ENCODE peak calls at places on chromosomes 1 and 21, in seven cellular contexts. One of them, this sample, is unnamed. For H3K4me1 and H3K27me3, the result is how much of the 10 kb centered on the place peaks cover.

GRCh38 chr1:62333431-62333830 is 14.2 kb upstream of the KANK4 start:
- DNase-seq in CD4-positive, CD25-positive, alpha-beta regulatory T cell: no peak
- DNase-seq in fibroblast of lung: peak
- DNase-seq in CD8-positive, alpha-beta memory T cell: no peak
- DNase-seq in breast epithelium: no peak
- DNase-seq in ovary: no peak
- DNase-seq in tibial nerve: no peak
- DNase-seq in this sample: no peak

GRCh38 chr1:37514350-37515184 is at the start of gene MEAF6:
- DNase-seq in CD4-positive, CD25-positive, alpha-beta regulatory T cell: peak
- DNase-seq in fibroblast of lung: peak
- DNase-seq in CD8-positive, alpha-beta memory T cell: peak
- DNase-seq in breast epithelium: peak
- DNase-seq in ovary: peak
- DNase-seq in tibial nerve: peak
- DNase-seq in this sample: peak

GRCh38 chr1:156319664-156320063 is 18.4 kb downstream of the CCT3 start:
- DNase-seq in CD4-positive, CD25-positive, alpha-beta regulatory T cell: peak
- DNase-seq in fibroblast of lung: peak
- DNase-seq in CD8-positive, alpha-beta memory T cell: no peak
- DNase-seq in breast epithelium: no peak
- DNase-seq in ovary: no peak
- DNase-seq in tibial nerve: no peak
- DNase-seq in this sample: no peak

GRCh38 chr1:39407496-39407888 is 83.9 kb upstream of the BMP8A start:
- DNase-seq in CD4-positive, CD25-positive, alpha-beta regulatory T cell: no peak
- DNase-seq in fibroblast of lung: peak
- DNase-seq in CD8-positive, alpha-beta memory T cell: no peak
- DNase-seq in breast epithelium: no peak
- DNase-seq in ovary: no peak
- DNase-seq in tibial nerve: no peak
- DNase-seq in this sample: no peak

GRCh38 chr1:50705699-50706098 is 254.4 kb downstream of the FAF1 start:
- DNase-seq in CD4-positive, CD25-positive, alpha-beta regulatory T cell: no peak
- DNase-seq in fibroblast of lung: no peak
- DNase-seq in CD8-positive, alpha-beta memory T cell: no peak
- DNase-seq in breast epithelium: no peak
- DNase-seq in ovary: no peak
- DNase-seq in tibial nerve: no peak
- DNase-seq in this sample: no peak

GRCh38 chr1:26387447-26387846 is 14.9 kb upstream of the ZNF683 start:
- DNase-seq in CD4-positive, CD25-positive, alpha-beta regulatory T cell: no peak
- DNase-seq in fibroblast of lung: peak
- DNase-seq in CD8-positive, alpha-beta memory T cell: no peak
- DNase-seq in breast epithelium: no peak
- DNase-seq in ovary: no peak
- DNase-seq in tibial nerve: no peak
- DNase-seq in this sample: no peak

GRCh38 chr1:160330119-160330518 is 12.9 kb downstream of the COPA start:
- DNase-seq in CD4-positive, CD25-positive, alpha-beta regulatory T cell: no peak
- DNase-seq in fibroblast of lung: no peak
- DNase-seq in CD8-positive, alpha-beta memory T cell: no peak
- DNase-seq in breast epithelium: no peak
- DNase-seq in ovary: no peak
- DNase-seq in tibial nerve: no peak
- DNase-seq in this sample: no peak

GRCh38 chr1:175525222-175525621 is 218.2 kb downstream of the TNR start:
- DNase-seq in CD4-positive, CD25-positive, alpha-beta regulatory T cell: no peak
- DNase-seq in fibroblast of lung: no peak
- DNase-seq in CD8-positive, alpha-beta memory T cell: no peak
- DNase-seq in breast epithelium: no peak
- DNase-seq in ovary: no peak
- DNase-seq in tibial nerve: no peak
- DNase-seq in this sample: no peak

GRCh38 chr1:178341218-178341956 is 155.4 kb downstream of the CLEC20A start:
- DNase-seq in CD4-positive, CD25-positive, alpha-beta regulatory T cell: no peak
- DNase-seq in fibroblast of lung: peak
- DNase-seq in CD8-positive, alpha-beta memory T cell: no peak
- DNase-seq in breast epithelium: peak
- DNase-seq in ovary: peak
- DNase-seq in tibial nerve: no peak
- DNase-seq in this sample: no peak

GRCh38 chr21:31872452-31873274 is at the start of gene HUNK:
- DNase-seq in CD4-positive, CD25-positive, alpha-beta regulatory T cell: no peak
- DNase-seq in fibroblast of lung: peak
- DNase-seq in CD8-positive, alpha-beta memory T cell: no peak
- DNase-seq in breast epithelium: peak
- DNase-seq in ovary: peak
- DNase-seq in tibial nerve: no peak
- DNase-seq in this sample: no peak

GRCh38 chr1:4671828-4672227 is 17.4 kb downstream of the AJAP1 start:
- DNase-seq in CD4-positive, CD25-positive, alpha-beta regulatory T cell: no peak
- DNase-seq in fibroblast of lung: no peak
- DNase-seq in CD8-positive, alpha-beta memory T cell: no peak
- DNase-seq in breast epithelium: no peak
- DNase-seq in ovary: no peak
- DNase-seq in tibial nerve: no peak
- DNase-seq in this sample: no peak

GRCh38 chr1:85326381-85326780 is 49.9 kb upstream of the BCL10 start:
- DNase-seq in CD4-positive, CD25-positive, alpha-beta regulatory T cell: no peak
- DNase-seq in fibroblast of lung: no peak
- DNase-seq in CD8-positive, alpha-beta memory T cell: no peak
- DNase-seq in breast epithelium: no peak
- DNase-seq in ovary: no peak
- DNase-seq in tibial nerve: no peak
- DNase-seq in this sample: no peak

GRCh38 chr1:48263042-48263441 is 40.5 kb downstream of the SLC5A9 start:
- DNase-seq in CD4-positive, CD25-positive, alpha-beta regulatory T cell: no peak
- DNase-seq in fibroblast of lung: no peak
- DNase-seq in CD8-positive, alpha-beta memory T cell: no peak
- DNase-seq in breast epithelium: no peak
- DNase-seq in ovary: no peak
- DNase-seq in tibial nerve: no peak
- DNase-seq in this sample: no peak

GRCh38 chr1:167663002-167663772 is 33.2 kb downstream of the RCSD1 start:
- DNase-seq in CD4-positive, CD25-positive, alpha-beta regulatory T cell: no peak
- DNase-seq in fibroblast of lung: peak
- DNase-seq in CD8-positive, alpha-beta memory T cell: no peak
- DNase-seq in breast epithelium: peak
- DNase-seq in ovary: no peak
- DNase-seq in tibial nerve: no peak
- DNase-seq in this sample: no peak

GRCh38 chr1:93000751-93001175 is 39.5 kb upstream of the DIPK1A start:
- DNase-seq in CD4-positive, CD25-positive, alpha-beta regulatory T cell: no peak
- DNase-seq in fibroblast of lung: peak
- DNase-seq in CD8-positive, alpha-beta memory T cell: no peak
- DNase-seq in breast epithelium: no peak
- DNase-seq in ovary: no peak
- DNase-seq in tibial nerve: no peak
- DNase-seq in this sample: no peak

GRCh38 chr1:33143181-33143580 is 38.7 kb downstream of the TRIM62 start:
- DNase-seq in CD4-positive, CD25-positive, alpha-beta regulatory T cell: no peak
- DNase-seq in fibroblast of lung: peak
- DNase-seq in CD8-positive, alpha-beta memory T cell: no peak
- DNase-seq in breast epithelium: no peak
- DNase-seq in ovary: no peak
- DNase-seq in tibial nerve: no peak
- DNase-seq in this sample: no peak

DNA sequence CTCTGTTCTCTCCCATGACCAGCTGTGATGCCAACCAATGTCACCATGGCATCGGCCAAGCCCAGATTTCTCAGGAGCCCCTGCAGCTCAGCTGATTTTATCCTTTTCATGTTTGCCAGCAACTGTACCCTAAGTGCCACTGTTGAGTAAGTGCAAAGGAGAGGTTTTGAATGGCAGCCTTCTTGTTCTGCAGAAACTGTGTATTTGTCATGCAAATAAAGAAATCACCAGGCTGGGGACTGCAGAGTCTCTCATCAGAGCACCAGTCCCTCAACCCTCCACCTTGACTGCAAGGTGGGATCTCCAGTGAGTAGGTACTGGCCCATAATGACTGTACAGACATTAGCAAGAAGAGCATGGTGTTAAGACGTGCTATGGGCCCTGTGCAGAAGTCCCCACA is 26.6 kb downstream of the C8B start:
- DNase-seq in CD4-positive, CD25-positive, alpha-beta regulatory T cell: no peak
- DNase-seq in fibroblast of lung: no peak
- DNase-seq in CD8-positive, alpha-beta memory T cell: no peak
- DNase-seq in breast epithelium: no peak
- DNase-seq in ovary: no peak
- DNase-seq in tibial nerve: no peak
- DNase-seq in this sample: no peak
- H3K4me1 ChIP-seq in CD4-positive, CD25-positive, alpha-beta regulatory T cell: under half
- H3K4me1 ChIP-seq in fibroblast of lung: under half
- H3K4me1 ChIP-seq in CD8-positive, alpha-beta memory T cell: under half
- H3K4me1 ChIP-seq in breast epithelium: under half
- H3K4me1 ChIP-seq in ovary: under half
- H3K4me1 ChIP-seq in tibial nerve: under half
- H3K4me1 ChIP-seq in this sample: under half

DNA sequence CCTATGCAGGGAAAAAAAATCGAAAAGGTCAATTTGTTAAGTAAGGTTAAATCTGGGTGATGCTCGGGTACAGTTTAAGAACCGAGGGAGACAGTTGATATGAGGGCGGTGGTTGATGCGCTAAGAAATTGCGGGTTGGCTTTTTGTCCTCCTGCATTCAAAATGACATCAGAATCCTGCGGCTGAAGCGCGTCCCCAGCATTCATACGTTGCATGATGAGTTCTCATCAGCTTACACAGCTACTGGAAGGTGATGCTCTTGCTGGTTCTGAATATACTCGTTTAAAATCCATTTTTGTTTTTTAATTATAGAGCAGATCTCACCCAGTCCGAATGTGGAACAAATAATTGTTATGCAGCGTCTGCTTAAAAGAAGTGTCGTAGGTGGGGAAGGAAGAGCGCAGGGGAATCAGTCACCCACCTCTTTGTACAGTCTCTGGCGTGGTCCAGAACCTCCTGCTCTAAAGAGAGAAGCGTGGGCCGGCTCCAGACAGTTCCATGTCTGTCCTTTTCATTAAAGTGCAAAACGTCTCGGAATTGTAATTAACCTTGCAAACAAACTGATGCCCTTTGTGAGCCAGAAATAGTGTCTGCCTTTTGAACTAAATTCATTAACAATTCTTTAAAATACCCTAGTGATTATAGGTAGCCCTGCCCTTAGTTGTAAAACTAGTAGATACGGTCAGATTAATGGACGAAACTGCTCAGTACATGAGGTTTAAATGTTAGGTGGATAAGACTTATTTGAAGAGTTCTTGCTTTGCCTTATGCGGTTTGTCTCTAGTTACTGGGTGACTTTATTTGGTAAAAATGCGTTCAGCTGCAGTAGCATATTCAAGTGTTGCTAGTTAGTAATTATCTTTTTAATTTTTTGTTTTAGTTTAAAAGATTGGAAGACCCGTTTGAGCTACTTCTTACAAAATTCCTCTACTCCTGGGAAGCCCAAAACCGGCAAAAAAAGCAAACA is 730 bp downstream of the RGS2 start:
- DNase-seq in CD4-positive, CD25-positive, alpha-beta regulatory T cell: no peak
- DNase-seq in fibroblast of lung: peak
- DNase-seq in CD8-positive, alpha-beta memory T cell: peak
- DNase-seq in breast epithelium: no peak
- DNase-seq in ovary: peak
- DNase-seq in tibial nerve: no peak
- DNase-seq in this sample: no peak
- H3K27ac ChIP-seq in CD4-positive, CD25-positive, alpha-beta regulatory T cell: peak
- H3K27ac ChIP-seq in fibroblast of lung: peak
- H3K27ac ChIP-seq in CD8-positive, alpha-beta memory T cell: peak
- H3K27ac ChIP-seq in breast epithelium: peak
- H3K27ac ChIP-seq in ovary: peak
- H3K27ac ChIP-seq in tibial nerve: peak
- H3K27ac ChIP-seq in this sample: peak

GRCh38 chr21:41763996-41764395 is 2.9 kb downstream of the RIPK4 start:
- DNase-seq in CD4-positive, CD25-positive, alpha-beta regulatory T cell: no peak
- DNase-seq in fibroblast of lung: no peak
- DNase-seq in CD8-positive, alpha-beta memory T cell: no peak
- DNase-seq in breast epithelium: no peak
- DNase-seq in ovary: no peak
- DNase-seq in tibial nerve: no peak
- DNase-seq in this sample: no peak

GRCh38 chr21:41762753-41763152 is 4.1 kb downstream of the RIPK4 start:
- DNase-seq in CD4-positive, CD25-positive, alpha-beta regulatory T cell: no peak
- DNase-seq in fibroblast of lung: no peak
- DNase-seq in CD8-positive, alpha-beta memory T cell: no peak
- DNase-seq in breast epithelium: no peak
- DNase-seq in ovary: no peak
- DNase-seq in tibial nerve: no peak
- DNase-seq in this sample: no peak

GRCh38 chr21:41763398-41763931 is 3.4 kb downstream of the RIPK4 start:
- DNase-seq in CD4-positive, CD25-positive, alpha-beta regulatory T cell: no peak
- DNase-seq in fibroblast of lung: no peak
- DNase-seq in CD8-positive, alpha-beta memory T cell: no peak
- DNase-seq in breast epithelium: peak
- DNase-seq in ovary: no peak
- DNase-seq in tibial nerve: no peak
- DNase-seq in this sample: no peak

GRCh38 chr21:41761211-41762181 is 5.4 kb downstream of the RIPK4 start:
- DNase-seq in CD4-positive, CD25-positive, alpha-beta regulatory T cell: no peak
- DNase-seq in fibroblast of lung: no peak
- DNase-seq in CD8-positive, alpha-beta memory T cell: no peak
- DNase-seq in breast epithelium: no peak
- DNase-seq in ovary: no peak
- DNase-seq in tibial nerve: peak
- DNase-seq in this sample: no peak

GRCh38 chr21:41762236-41762635 is 4.6 kb downstream of the RIPK4 start:
- DNase-seq in CD4-positive, CD25-positive, alpha-beta regulatory T cell: no peak
- DNase-seq in fibroblast of lung: no peak
- DNase-seq in CD8-positive, alpha-beta memory T cell: no peak
- DNase-seq in breast epithelium: no peak
- DNase-seq in ovary: no peak
- DNase-seq in tibial nerve: no peak
- DNase-seq in this sample: no peak
- H3K27me3 ChIP-seq in CD4-positive, CD25-positive, alpha-beta regulatory T cell: under half
- H3K27me3 ChIP-seq in fibroblast of lung: under half
- H3K27me3 ChIP-seq in CD8-positive, alpha-beta memory T cell: under half
- H3K27me3 ChIP-seq in breast epithelium: under half
- H3K27me3 ChIP-seq in ovary: under half
- H3K27me3 ChIP-seq in tibial nerve: under half
- H3K27me3 ChIP-seq in this sample: half or more

GRCh38 chr21:26117324-26117971 is 53.1 kb downstream of the APP start:
- DNase-seq in CD4-positive, CD25-positive, alpha-beta regulatory T cell: no peak
- DNase-seq in fibroblast of lung: no peak
- DNase-seq in CD8-positive, alpha-beta memory T cell: no peak
- DNase-seq in breast epithelium: no peak
- DNase-seq in ovary: no peak
- DNase-seq in tibial nerve: no peak
- DNase-seq in this sample: no peak

GRCh38 chr21:26118928-26119540 is 51.5 kb downstream of the APP start:
- DNase-seq in CD4-positive, CD25-positive, alpha-beta regulatory T cell: no peak
- DNase-seq in fibroblast of lung: no peak
- DNase-seq in CD8-positive, alpha-beta memory T cell: no peak
- DNase-seq in breast epithelium: no peak
- DNase-seq in ovary: no peak
- DNase-seq in tibial nerve: no peak
- DNase-seq in this sample: no peak

GRCh38 chr21:26119906-26120305 is 50.7 kb downstream of the APP start:
- DNase-seq in CD4-positive, CD25-positive, alpha-beta regulatory T cell: no peak
- DNase-seq in fibroblast of lung: no peak
- DNase-seq in CD8-positive, alpha-beta memory T cell: no peak
- DNase-seq in breast epithelium: no peak
- DNase-seq in ovary: no peak
- DNase-seq in tibial nerve: no peak
- DNase-seq in this sample: no peak

GRCh38 chr21:26116456-26117011 is 54.0 kb downstream of the APP start:
- DNase-seq in CD4-positive, CD25-positive, alpha-beta regulatory T cell: no peak
- DNase-seq in fibroblast of lung: peak
- DNase-seq in CD8-positive, alpha-beta memory T cell: no peak
- DNase-seq in breast epithelium: no peak
- DNase-seq in ovary: no peak
- DNase-seq in tibial nerve: no peak
- DNase-seq in this sample: no peak

GRCh38 chr21:26117972-26118367 is 52.6 kb downstream of the APP start:
- DNase-seq in CD4-positive, CD25-positive, alpha-beta regulatory T cell: no peak
- DNase-seq in fibroblast of lung: no peak
- DNase-seq in CD8-positive, alpha-beta memory T cell: no peak
- DNase-seq in breast epithelium: no peak
- DNase-seq in ovary: no peak
- DNase-seq in tibial nerve: no peak
- DNase-seq in this sample: no peak
- H3K4me1 ChIP-seq in CD4-positive, CD25-positive, alpha-beta regulatory T cell: under half
- H3K4me1 ChIP-seq in fibroblast of lung: under half
- H3K4me1 ChIP-seq in CD8-positive, alpha-beta memory T cell: under half
- H3K4me1 ChIP-seq in breast epithelium: under half
- H3K4me1 ChIP-seq in ovary: under half
- H3K4me1 ChIP-seq in tibial nerve: under half
- H3K4me1 ChIP-seq in this sample: under half